ENCODE peak calls at places on chromosomes 13 and 19, in ten cellular contexts. T is upper lobe of right lung, I is heart left ventricle, S is brain microvascular endothelial cell, G is right atrium auricular region, F is psoas muscle, U is heart right ventricle, X is GM12865, H is uterus, W is colonic mucosa. D is an unnamed sample.

GRCh38 chr19:41944336-41944735 is 14.8 kb downstream of the RABAC1 start:
- DNase-seq in T (no peak), I (no peak), S (no peak), G (no peak), F (no peak), U (no peak), X (peak; percentile 58), H (no peak), W (no peak), D (no peak)

GRCh38 chr19:13172335-13173128 is 22.3 kb downstream of the IER2 start:
- DNase-seq in T (peak; percentile 88), I (peak; percentile 88), S (peak; percentile 84), G (peak; percentile 88), F (peak; percentile 82), U (peak; percentile 80), X (no peak), H (peak; percentile 67), W (peak; percentile 92), D (no peak)

GRCh38 chr13:66563076-66563475 is 667.1 kb downstream of the PCDH9 start:
- DNase-seq in T (no peak), I (no peak), S (no peak), G (no peak), F (no peak), U (no peak), X (no peak), H (no peak), W (no peak), D (no peak)

GRCh38 chr13:28527629-28528028 is 32.7 kb upstream of the FLT1 start:
- DNase-seq in T (peak; percentile 69), I (no peak), S (no peak), G (no peak), F (no peak), U (no peak), X (peak; percentile 28), H (no peak), W (no peak), D (no peak)

GRCh38 chr19:7145494-7145893 is 76.0 kb downstream of the ZNF557 start:
- DNase-seq in T (no peak), I (no peak), S (no peak), G (no peak), F (no peak), U (no peak), X (no peak), H (no peak), W (no peak), D (no peak)

GRCh38 chr19:3359850-3360493 is 6.4 kb upstream of the NFIC start:
- DNase-seq in T (peak; percentile 76), I (no peak), S (no peak), G (no peak), F (no peak), U (no peak), X (peak; percentile 50), H (no peak), W (no peak), D (no peak)

GRCh38 chr19:27972291-27973040 is 1240.5 kb downstream of the UQCRFS1 start:
- DNase-seq in T (no peak), I (no peak), S (peak; percentile 45), G (no peak), F (no peak), U (no peak), X (no peak), H (no peak), W (no peak), D (no peak)

GRCh38 chr13:74819549-74819948 is 662.4 kb downstream of the TBC1D4 start:
- DNase-seq in T (no peak), I (no peak), S (no peak), G (no peak), F (no peak), U (no peak), X (no peak), H (no peak), W (no peak), D (no peak)

GRCh38 chr19:10654610-10655456 is 687 bp downstream of the ILF3 start:
- DNase-seq in T (peak; percentile 80), I (peak; percentile 56), S (no peak), G (no peak), F (no peak), U (peak; percentile 51), X (peak; percentile 74), H (peak; percentile 61), W (peak; percentile 52), D (no peak)

DNA sequence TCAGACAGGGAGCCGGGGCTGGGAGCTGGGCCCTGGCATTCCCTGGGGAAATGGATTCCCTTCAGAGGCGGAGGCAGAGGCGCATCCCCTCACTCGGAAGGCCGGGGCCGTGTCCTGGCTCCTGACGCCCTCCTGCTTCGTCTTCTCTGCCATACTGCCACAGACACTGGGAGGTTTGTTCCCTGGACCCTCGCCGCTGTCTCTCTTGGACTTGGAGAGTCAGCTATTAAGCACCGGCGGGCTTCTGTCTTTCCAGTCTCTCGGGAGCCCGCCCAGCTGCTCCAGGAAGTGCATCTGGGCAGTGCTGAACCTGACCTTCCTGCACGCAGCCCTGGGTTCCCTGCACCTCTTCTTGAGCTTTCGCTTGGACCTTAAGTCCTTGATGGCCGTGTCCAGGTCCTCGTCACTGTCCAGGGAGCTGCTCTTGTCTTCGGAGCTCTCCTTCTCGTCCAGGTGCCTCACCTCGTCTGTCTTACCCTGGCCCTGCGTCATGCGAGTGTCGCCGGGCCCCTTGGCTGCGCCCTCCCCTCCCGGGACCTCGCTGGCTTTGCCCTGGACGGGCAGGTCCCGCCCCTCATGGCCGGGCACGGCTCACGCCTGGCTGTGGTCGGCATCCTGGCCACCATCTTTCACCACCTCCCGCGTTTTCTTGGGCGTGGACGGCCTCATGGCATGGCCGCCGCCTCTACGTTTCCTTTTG is 14.6 kb downstream of the RB1 start:
- DNase-seq in T (no peak), I (peak; percentile 52), S (no peak), G (no peak), F (no peak), U (peak; percentile 30), X (no peak), H (no peak), W (no peak), D (no peak)
- H3K4me3 ChIP-seq in T (peak overlapping the region; percentile 28), I (peak overlapping the region; percentile 21), S (no peak overlapping the region), G (peak overlapping the region; percentile 40), F (peak overlapping the region; percentile 41), U (peak overlapping the region; percentile 10), X (no peak overlapping the region), H (peak overlapping the region; percentile 4), W (peak overlapping the region; percentile 26), D (no peak overlapping the region)

GRCh38 chr13:89827552-89827951 is 1519.9 kb upstream of the MIR17HG start:
- DNase-seq in T (no peak), I (no peak), S (no peak), G (no peak), F (no peak), U (no peak), X (no peak), H (no peak), W (no peak), D (no peak)

GRCh38 chr13:89831157-89831556 is 1516.3 kb upstream of the MIR17HG start:
- DNase-seq in T (no peak), I (no peak), S (no peak), G (no peak), F (no peak), U (no peak), X (no peak), H (no peak), W (no peak), D (no peak)

DNA sequence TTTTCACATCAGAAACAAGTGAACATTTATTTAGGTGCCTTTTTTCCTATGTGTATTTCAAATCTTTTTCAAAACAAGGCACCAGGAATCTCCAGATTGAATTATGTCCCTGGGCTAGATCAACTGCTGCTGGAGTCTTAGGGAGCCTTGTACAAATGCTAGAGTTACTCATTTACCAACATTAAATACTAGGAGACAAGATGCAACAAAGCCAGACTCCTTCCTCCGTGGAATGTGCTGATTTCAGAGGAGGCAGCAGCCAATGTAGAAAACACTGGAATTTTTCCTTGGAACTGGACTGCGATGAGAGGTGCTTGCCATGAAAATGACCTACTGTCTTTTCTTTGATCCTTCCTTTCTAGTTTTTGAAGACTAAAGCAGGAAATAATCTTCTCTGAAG is 1514.7 kb upstream of the MIR17HG start:
- DNase-seq in T (no peak), I (no peak), S (no peak), G (no peak), F (no peak), U (no peak), X (no peak), H (no peak), W (no peak), D (no peak)
- TF ChIP-seq CTCF in T (no peak), I (no peak), S (no peak), G (no peak), F (no peak), U (no peak), X (no peak), H (no peak), W (no peak), D (no peak)

DNA sequence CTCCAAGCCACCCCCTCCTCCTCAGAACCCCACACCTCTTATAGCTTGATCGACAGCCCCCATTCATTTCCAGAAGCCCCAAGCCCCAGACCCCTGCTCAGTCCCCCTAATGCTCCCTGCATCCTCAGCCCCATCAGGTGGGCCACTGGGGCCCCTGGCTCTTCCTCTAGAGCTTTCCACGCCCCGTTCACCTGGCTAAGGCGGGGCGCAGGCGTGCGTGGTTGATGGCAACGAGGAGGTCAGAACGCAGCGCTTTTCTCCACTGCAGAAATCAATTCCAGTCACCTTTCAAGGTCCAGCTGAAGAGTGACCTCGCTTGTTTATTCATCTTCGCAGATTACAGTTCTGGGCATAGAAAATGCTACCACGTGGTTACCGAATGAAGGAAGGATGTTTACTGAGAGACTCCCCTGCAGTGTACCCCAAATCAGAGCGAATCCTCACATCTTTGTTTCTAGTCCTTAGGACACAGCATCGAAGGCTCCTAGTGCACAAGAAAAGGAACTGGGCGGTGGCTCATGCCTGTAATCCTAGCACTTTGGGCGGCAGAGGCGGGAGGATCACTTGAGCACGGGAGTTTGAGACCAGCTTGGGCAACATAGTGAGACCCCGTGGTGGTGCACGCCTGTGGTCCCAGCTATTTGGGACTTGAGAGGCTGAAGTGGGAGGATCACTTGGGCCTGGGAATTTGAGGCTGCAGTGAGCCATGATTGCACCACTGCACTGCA is 798 bp upstream of the PBX4 start:
- DNase-seq in T (no peak), I (no peak), S (no peak), G (no peak), F (no peak), U (no peak), X (no peak), H (no peak), W (no peak), D (no peak)
- H3K4me3 ChIP-seq in T (no peak overlapping the region), I (no peak overlapping the region), S (no peak overlapping the region), G (peak overlapping the region; percentile 41), F (peak overlapping the region; percentile 44), U (no peak overlapping the region), X (peak overlapping the region; percentile 35), H (peak overlapping the region; percentile 43), W (peak overlapping the region; percentile 50), D (peak overlapping the region; percentile 49)

DNA sequence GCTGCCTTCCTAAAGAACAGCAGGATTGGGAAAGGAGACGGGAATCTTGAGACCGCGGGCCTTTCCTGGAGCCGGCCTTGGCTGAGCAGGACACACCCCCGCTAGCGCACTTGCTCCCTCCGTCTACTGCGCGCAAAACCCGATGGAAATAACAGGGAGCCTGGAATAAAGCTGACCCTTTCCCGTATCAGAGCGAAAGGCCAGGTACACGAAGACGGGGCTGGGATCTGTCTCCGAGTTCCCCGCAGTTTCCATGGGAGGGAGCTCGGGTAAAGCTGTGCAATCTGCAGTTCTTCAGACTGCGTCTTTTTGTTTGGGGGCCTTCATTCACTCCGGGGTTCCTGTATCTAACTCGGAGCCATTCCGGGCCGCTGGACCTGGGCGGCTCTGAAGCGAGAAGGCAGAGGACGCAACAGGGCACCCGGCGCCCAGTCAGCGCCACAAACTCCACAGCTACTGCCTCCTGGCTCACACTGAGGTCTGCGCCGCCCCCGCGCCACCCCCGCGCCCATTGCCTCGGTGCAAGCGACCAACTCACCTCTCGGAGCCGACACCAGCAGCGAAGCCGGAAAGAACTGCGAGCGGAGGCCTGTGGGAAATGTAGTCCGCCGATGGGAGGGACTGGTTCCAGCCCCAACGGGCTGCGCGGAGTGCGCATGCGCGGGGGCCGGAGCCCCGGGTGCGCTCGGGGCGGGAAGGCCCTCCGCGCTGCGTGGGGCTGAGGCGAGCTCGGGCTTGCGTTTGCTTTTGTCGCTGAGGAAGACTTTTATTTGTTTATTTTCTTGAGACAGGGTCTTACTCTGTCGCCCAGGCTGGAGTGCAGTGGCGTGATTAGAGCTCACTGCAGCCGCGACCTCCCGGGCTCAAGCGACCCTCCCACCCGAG is at the start of gene ZFP14:
- DNase-seq in T (peak; percentile 97), I (peak; percentile 96), S (peak; percentile 92), G (peak; percentile 91), F (peak; percentile 94), U (peak; percentile 94), X (peak; percentile 97), H (peak; percentile 92), W (peak; percentile 96), D (peak; percentile 75)
- TF ChIP-seq CTCF in T (peak; percentile 32), I (no peak), S (peak; percentile 53), G (peak; percentile 49), F (no peak), U (peak; percentile 51), X (peak; percentile 36), H (no peak), W (no peak), D (peak; percentile 13)

D was measured in LNCaP clone FGC.